ENCODE peak calls at places on chromosome 17, in six cellular contexts. J is cardiac muscle cell, R is pancreas, W is NCI-H774, U is naive B cell, S is GM23338. L is an unnamed sample.

GRCh38 chr17:30824002-30824355 is 513 bp downstream of the CRLF3 start:
- DNase-seq in J (no peak), R (peak), W (no peak), U (no peak), S (no peak), L (peak)

GRCh38 chr17:1110844-1111598 is 68.8 kb downstream of the ABR start:
- DNase-seq in J (peak), R (peak), W (no peak), U (no peak), S (no peak), L (peak)

GRCh38 chr17:77365584-77366186 is 224.9 kb downstream of the SEC14L1 start:
- DNase-seq in J (no peak), R (peak), W (peak), U (no peak), S (no peak), L (peak)

GRCh38 chr17:4438162-4438944 is 4.6 kb downstream of the SPNS3 start:
- DNase-seq in J (no peak), R (no peak), W (no peak), U (no peak), S (no peak), L (no peak)

GRCh38 chr17:75679706-75680201 is 12.6 kb downstream of the SAP30BP start:
- DNase-seq in J (no peak), R (no peak), W (no peak), U (no peak), S (no peak), L (no peak)

GRCh38 chr17:18974407-18975149 is 22.6 kb downstream of the SLC5A10 start:
- DNase-seq in J (no peak), R (no peak), W (no peak), U (no peak), S (no peak), L (no peak)

GRCh38 chr17:34776454-34776853 is 184.8 kb downstream of the CCT6B start:
- DNase-seq in J (peak), R (no peak), W (no peak), U (no peak), S (no peak), L (no peak)

GRCh38 chr17:600576-601301 is 113.9 kb downstream of the VPS53 start:
- DNase-seq in J (no peak), R (no peak), W (no peak), U (no peak), S (no peak), L (peak)

GRCh38 chr17:34451313-34451712 is 88.3 kb upstream of the CCL1 start:
- DNase-seq in J (peak), R (no peak), W (no peak), U (no peak), S (peak), L (no peak)